ENCODE peak calls at places on chromosomes 16 and 17, in eight cellular contexts. One of them, this sample, is unnamed.

GRCh38 chr16:68022728-68023537 is at the start of the genes DDX28 and DUS2:
- DNase-seq in left ventricle myocardium inferior: peak
- DNase-seq in adrenal gland: peak
- DNase-seq in RWPE2: peak
- DNase-seq in GM20000: peak
- DNase-seq in body of pancreas: peak
- DNase-seq in mesothelial cell of epicardium: peak
- DNase-seq in OCI-LY7: peak
- DNase-seq in this sample: peak

GRCh38 chr17:43874293-43874692 is 27.3 kb downstream of the CD300LG start:
- DNase-seq in left ventricle myocardium inferior: peak
- DNase-seq in adrenal gland: no peak
- DNase-seq in RWPE2: no peak
- DNase-seq in GM20000: no peak
- DNase-seq in body of pancreas: peak
- DNase-seq in mesothelial cell of epicardium: no peak
- DNase-seq in OCI-LY7: no peak
- DNase-seq in this sample: no peak

GRCh38 chr16:13708361-13708760 is 211.6 kb upstream of the ERCC4 start:
- DNase-seq in left ventricle myocardium inferior: no peak
- DNase-seq in adrenal gland: no peak
- DNase-seq in RWPE2: no peak
- DNase-seq in GM20000: no peak
- DNase-seq in body of pancreas: no peak
- DNase-seq in mesothelial cell of epicardium: no peak
- DNase-seq in OCI-LY7: no peak
- DNase-seq in this sample: no peak

GRCh38 chr16:84751947-84752346 is 52.1 kb downstream of the USP10 start:
- DNase-seq in left ventricle myocardium inferior: no peak
- DNase-seq in adrenal gland: no peak
- DNase-seq in RWPE2: no peak
- DNase-seq in GM20000: peak
- DNase-seq in body of pancreas: no peak
- DNase-seq in mesothelial cell of epicardium: no peak
- DNase-seq in OCI-LY7: no peak
- DNase-seq in this sample: peak

GRCh38 chr16:46573008-46573833 is 48.0 kb downstream of the SHCBP1 start:
- DNase-seq in left ventricle myocardium inferior: no peak
- DNase-seq in adrenal gland: no peak
- DNase-seq in RWPE2: peak
- DNase-seq in GM20000: peak
- DNase-seq in body of pancreas: no peak
- DNase-seq in mesothelial cell of epicardium: no peak
- DNase-seq in OCI-LY7: no peak
- DNase-seq in this sample: peak

GRCh38 chr17:73630531-73630930 is 13.7 kb downstream of the SDK2 start:
- DNase-seq in left ventricle myocardium inferior: no peak
- DNase-seq in adrenal gland: no peak
- DNase-seq in RWPE2: no peak
- DNase-seq in GM20000: no peak
- DNase-seq in body of pancreas: no peak
- DNase-seq in mesothelial cell of epicardium: no peak
- DNase-seq in OCI-LY7: no peak
- DNase-seq in this sample: no peak

GRCh38 chr17:17170346-17170976 is 35.7 kb downstream of the PLD6 start:
- DNase-seq in left ventricle myocardium inferior: no peak
- DNase-seq in adrenal gland: no peak
- DNase-seq in RWPE2: no peak
- DNase-seq in GM20000: no peak
- DNase-seq in body of pancreas: no peak
- DNase-seq in mesothelial cell of epicardium: no peak
- DNase-seq in OCI-LY7: no peak
- DNase-seq in this sample: no peak

GRCh38 chr16:84144301-84144858 is 597 bp downstream of the HSDL1 start:
- DNase-seq in left ventricle myocardium inferior: peak
- DNase-seq in adrenal gland: no peak
- DNase-seq in RWPE2: no peak
- DNase-seq in GM20000: peak
- DNase-seq in body of pancreas: peak
- DNase-seq in mesothelial cell of epicardium: peak
- DNase-seq in OCI-LY7: peak
- DNase-seq in this sample: peak

GRCh38 chr16:54903047-54903446 is 27.6 kb upstream of the IRX5 start:
- DNase-seq in left ventricle myocardium inferior: no peak
- DNase-seq in adrenal gland: no peak
- DNase-seq in RWPE2: no peak
- DNase-seq in GM20000: no peak
- DNase-seq in body of pancreas: no peak
- DNase-seq in mesothelial cell of epicardium: no peak
- DNase-seq in OCI-LY7: no peak
- DNase-seq in this sample: no peak

GRCh38 chr17:45646288-45646988 is 137.7 kb upstream of the CRHR1 start:
- DNase-seq in left ventricle myocardium inferior: no peak
- DNase-seq in adrenal gland: no peak
- DNase-seq in RWPE2: peak
- DNase-seq in GM20000: no peak
- DNase-seq in body of pancreas: no peak
- DNase-seq in mesothelial cell of epicardium: no peak
- DNase-seq in OCI-LY7: no peak
- DNase-seq in this sample: no peak

GRCh38 chr16:4514606-4515005 is 24.0 kb downstream of the CDIP1 start:
- DNase-seq in left ventricle myocardium inferior: no peak
- DNase-seq in adrenal gland: no peak
- DNase-seq in RWPE2: no peak
- DNase-seq in GM20000: no peak
- DNase-seq in body of pancreas: no peak
- DNase-seq in mesothelial cell of epicardium: no peak
- DNase-seq in OCI-LY7: no peak
- DNase-seq in this sample: no peak

GRCh38 chr16:70254965-70255286 is 3.2 kb upstream of the EXOSC6 start:
- DNase-seq in left ventricle myocardium inferior: no peak
- DNase-seq in adrenal gland: peak
- DNase-seq in RWPE2: no peak
- DNase-seq in GM20000: no peak
- DNase-seq in body of pancreas: no peak
- DNase-seq in mesothelial cell of epicardium: no peak
- DNase-seq in OCI-LY7: no peak
- DNase-seq in this sample: no peak

GRCh38 chr16:70252355-70252988 is 732 bp upstream of the EXOSC6 start:
- DNase-seq in left ventricle myocardium inferior: no peak
- DNase-seq in adrenal gland: peak
- DNase-seq in RWPE2: no peak
- DNase-seq in GM20000: no peak
- DNase-seq in body of pancreas: no peak
- DNase-seq in mesothelial cell of epicardium: no peak
- DNase-seq in OCI-LY7: peak
- DNase-seq in this sample: peak

GRCh38 chr16:70254095-70254964 is 2.6 kb upstream of the EXOSC6 start:
- DNase-seq in left ventricle myocardium inferior: no peak
- DNase-seq in adrenal gland: peak
- DNase-seq in RWPE2: no peak
- DNase-seq in GM20000: no peak
- DNase-seq in body of pancreas: no peak
- DNase-seq in mesothelial cell of epicardium: no peak
- DNase-seq in OCI-LY7: no peak
- DNase-seq in this sample: no peak

GRCh38 chr16:70251651-70252354 is at the start of gene EXOSC6:
- DNase-seq in left ventricle myocardium inferior: peak
- DNase-seq in adrenal gland: peak
- DNase-seq in RWPE2: peak
- DNase-seq in GM20000: peak
- DNase-seq in body of pancreas: peak
- DNase-seq in mesothelial cell of epicardium: peak
- DNase-seq in OCI-LY7: peak
- DNase-seq in this sample: peak

GRCh38 chr16:70253291-70254094 is 1.8 kb upstream of the EXOSC6 start:
- DNase-seq in left ventricle myocardium inferior: no peak
- DNase-seq in adrenal gland: peak
- DNase-seq in RWPE2: no peak
- DNase-seq in GM20000: peak
- DNase-seq in body of pancreas: peak
- DNase-seq in mesothelial cell of epicardium: no peak
- DNase-seq in OCI-LY7: peak
- DNase-seq in this sample: peak
- TF ChIP-seq CTCF in left ventricle myocardium inferior: peak
- TF ChIP-seq CTCF in adrenal gland: peak
- TF ChIP-seq CTCF in RWPE2: peak
- TF ChIP-seq CTCF in GM20000: peak
- TF ChIP-seq CTCF in body of pancreas: peak
- TF ChIP-seq CTCF in mesothelial cell of epicardium: no peak
- TF ChIP-seq CTCF in OCI-LY7: peak
- TF ChIP-seq CTCF in this sample: peak

GRCh38 chr17:4405699-4406098 is 28.0 kb upstream of the SPNS3 start:
- DNase-seq in left ventricle myocardium inferior: no peak
- DNase-seq in adrenal gland: no peak
- DNase-seq in RWPE2: no peak
- DNase-seq in GM20000: no peak
- DNase-seq in body of pancreas: no peak
- DNase-seq in mesothelial cell of epicardium: no peak
- DNase-seq in OCI-LY7: no peak
- DNase-seq in this sample: no peak

GRCh38 chr17:4407216-4407615 is 26.5 kb upstream of the SPNS3 start:
- DNase-seq in left ventricle myocardium inferior: no peak
- DNase-seq in adrenal gland: no peak
- DNase-seq in RWPE2: no peak
- DNase-seq in GM20000: no peak
- DNase-seq in body of pancreas: no peak
- DNase-seq in mesothelial cell of epicardium: no peak
- DNase-seq in OCI-LY7: no peak
- DNase-seq in this sample: no peak

GRCh38 chr17:4407851-4408250 is 25.9 kb upstream of the SPNS3 start:
- DNase-seq in left ventricle myocardium inferior: no peak
- DNase-seq in adrenal gland: no peak
- DNase-seq in RWPE2: no peak
- DNase-seq in GM20000: no peak
- DNase-seq in body of pancreas: peak
- DNase-seq in mesothelial cell of epicardium: no peak
- DNase-seq in OCI-LY7: peak
- DNase-seq in this sample: no peak

GRCh38 chr17:4406386-4406785 is 27.4 kb upstream of the SPNS3 start:
- DNase-seq in left ventricle myocardium inferior: no peak
- DNase-seq in adrenal gland: no peak
- DNase-seq in RWPE2: no peak
- DNase-seq in GM20000: no peak
- DNase-seq in body of pancreas: no peak
- DNase-seq in mesothelial cell of epicardium: no peak
- DNase-seq in OCI-LY7: peak
- DNase-seq in this sample: no peak

DNA sequence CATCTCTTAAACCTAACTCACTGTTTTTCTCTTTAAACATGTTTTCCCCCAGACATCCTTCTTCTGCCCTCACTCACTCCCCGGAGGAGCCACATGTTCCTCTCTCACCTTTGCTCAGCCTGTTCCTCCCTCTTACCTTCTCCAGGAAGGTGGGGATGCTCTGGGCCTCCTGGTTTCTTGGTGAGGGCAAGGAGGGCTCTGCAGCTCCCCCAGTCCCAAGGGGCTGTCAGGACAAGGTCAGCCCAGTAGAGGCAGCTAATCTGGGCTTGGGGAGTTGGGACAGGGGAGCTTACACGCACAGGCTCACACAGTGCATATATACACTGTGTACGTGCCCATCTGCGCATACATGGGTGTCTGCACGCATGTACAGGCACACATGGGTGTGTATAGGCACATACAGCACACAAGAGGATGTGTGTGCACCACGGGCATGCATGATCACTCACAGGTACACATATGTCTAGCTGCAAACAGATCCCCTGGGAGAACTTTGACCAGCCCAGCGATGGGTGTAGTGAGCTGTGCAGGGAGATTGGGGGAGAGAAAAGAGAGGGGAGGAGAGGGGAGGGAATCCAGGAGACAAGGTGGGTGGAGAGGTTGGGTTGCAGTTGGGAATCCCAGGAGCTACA is 28.6 kb upstream of the SPNS3 start:
- DNase-seq in left ventricle myocardium inferior: no peak
- DNase-seq in adrenal gland: no peak
- DNase-seq in RWPE2: no peak
- DNase-seq in GM20000: no peak
- DNase-seq in body of pancreas: no peak
- DNase-seq in mesothelial cell of epicardium: no peak
- DNase-seq in OCI-LY7: peak
- DNase-seq in this sample: no peak
- TF ChIP-seq CTCF in left ventricle myocardium inferior: no peak
- TF ChIP-seq CTCF in adrenal gland: no peak
- TF ChIP-seq CTCF in RWPE2: no peak
- TF ChIP-seq CTCF in GM20000: no peak
- TF ChIP-seq CTCF in body of pancreas: no peak
- TF ChIP-seq CTCF in mesothelial cell of epicardium: no peak
- TF ChIP-seq CTCF in OCI-LY7: no peak
- TF ChIP-seq CTCF in this sample: no peak

DNA sequence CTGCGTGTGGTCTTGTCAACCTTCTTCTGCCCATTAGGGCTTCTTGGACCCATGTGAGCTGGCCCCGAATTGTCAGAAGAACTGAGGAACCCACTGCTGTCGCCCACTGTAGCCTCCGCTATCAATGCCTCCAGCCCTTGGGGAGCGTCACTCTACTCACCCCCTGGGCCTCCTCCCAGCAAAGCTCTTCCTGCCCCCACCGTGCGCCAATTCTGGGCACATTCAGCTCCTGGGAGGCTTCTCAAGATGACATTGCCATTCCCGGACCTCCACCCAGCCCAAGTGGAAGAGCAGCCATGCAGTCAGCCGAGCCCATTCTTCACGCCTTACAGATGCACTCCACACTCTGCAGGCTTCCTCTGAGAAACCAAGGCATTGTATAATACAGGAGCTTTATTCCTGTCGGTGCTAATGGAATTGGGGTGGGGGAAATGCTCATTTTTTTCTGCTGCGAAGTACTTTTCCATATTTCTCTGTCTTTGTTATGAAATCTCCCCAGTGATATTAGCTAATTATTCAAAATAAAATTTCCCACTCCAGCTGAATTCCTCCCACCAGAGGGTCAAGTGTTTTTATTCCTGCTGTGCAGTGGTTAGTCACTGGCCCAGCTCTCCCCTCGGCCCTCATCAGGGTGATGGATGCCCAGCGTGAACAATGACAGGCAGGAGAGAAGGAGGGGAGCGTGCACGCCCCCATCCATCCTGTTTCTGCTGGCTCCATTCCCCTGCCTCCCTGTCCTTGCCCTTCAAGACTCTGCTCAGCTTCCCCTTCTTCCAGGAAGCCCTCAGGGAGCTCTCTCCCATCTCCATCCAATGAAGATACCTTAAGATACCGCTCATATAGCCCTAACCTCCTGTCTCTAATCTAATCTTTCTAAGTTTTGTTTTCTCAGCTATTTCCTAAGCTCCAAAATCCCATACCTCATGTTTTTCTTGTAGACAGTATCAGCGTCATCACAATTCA is 87.7 kb downstream of the C16orf95 start:
- DNase-seq in left ventricle myocardium inferior: no peak
- DNase-seq in adrenal gland: no peak
- DNase-seq in RWPE2: no peak
- DNase-seq in GM20000: no peak
- DNase-seq in body of pancreas: no peak
- DNase-seq in mesothelial cell of epicardium: no peak
- DNase-seq in OCI-LY7: no peak
- DNase-seq in this sample: no peak
- TF ChIP-seq CTCF in left ventricle myocardium inferior: no peak
- TF ChIP-seq CTCF in adrenal gland: no peak
- TF ChIP-seq CTCF in RWPE2: no peak
- TF ChIP-seq CTCF in GM20000: no peak
- TF ChIP-seq CTCF in body of pancreas: no peak
- TF ChIP-seq CTCF in mesothelial cell of epicardium: no peak
- TF ChIP-seq CTCF in OCI-LY7: no peak
- TF ChIP-seq CTCF in this sample: no peak

GRCh38 chr17:72030067-72030899 is 90.5 kb upstream of the SOX9 start:
- DNase-seq in left ventricle myocardium inferior: peak
- DNase-seq in adrenal gland: peak
- DNase-seq in RWPE2: no peak
- DNase-seq in GM20000: peak
- DNase-seq in body of pancreas: peak
- DNase-seq in mesothelial cell of epicardium: peak
- DNase-seq in OCI-LY7: peak
- DNase-seq in this sample: peak
- TF ChIP-seq CTCF in left ventricle myocardium inferior: peak
- TF ChIP-seq CTCF in adrenal gland: peak
- TF ChIP-seq CTCF in RWPE2: no peak
- TF ChIP-seq CTCF in GM20000: peak
- TF ChIP-seq CTCF in body of pancreas: peak
- TF ChIP-seq CTCF in mesothelial cell of epicardium: no peak
- TF ChIP-seq CTCF in OCI-LY7: peak
- TF ChIP-seq CTCF in this sample: no peak